ENCODE peak calls at places on chromosomes 11 and 22, in six cellular contexts. One of them, this sample, is unnamed. For H3K36me3, the result is how much of the 10 kb centered on the place peaks cover.

GRCh38 chr11:63915961-63916836 is 765 bp downstream of the RCOR2 start:
- DNase-seq in fibroblast of lung: no peak
- DNase-seq in left ventricle myocardium inferior: peak
- DNase-seq in HCT116: no peak
- DNase-seq in IMR-90: no peak
- DNase-seq in esophagus muscularis mucosa: no peak
- DNase-seq in this sample: no peak

GRCh38 chr11:44564653-44565007 is 833 bp upstream of the CD82 start:
- DNase-seq in fibroblast of lung: peak
- DNase-seq in left ventricle myocardium inferior: peak
- DNase-seq in HCT116: no peak
- DNase-seq in IMR-90: peak
- DNase-seq in esophagus muscularis mucosa: peak
- DNase-seq in this sample: peak

GRCh38 chr11:43802509-43802908 is 78.1 kb upstream of the ALKBH3 start:
- DNase-seq in fibroblast of lung: no peak
- DNase-seq in left ventricle myocardium inferior: no peak
- DNase-seq in HCT116: no peak
- DNase-seq in IMR-90: peak
- DNase-seq in esophagus muscularis mucosa: no peak
- DNase-seq in this sample: no peak

GRCh38 chr22:21605887-21606564 is 23.8 kb downstream of the YDJC start:
- DNase-seq in fibroblast of lung: no peak
- DNase-seq in left ventricle myocardium inferior: no peak
- DNase-seq in HCT116: no peak
- DNase-seq in IMR-90: no peak
- DNase-seq in esophagus muscularis mucosa: no peak
- DNase-seq in this sample: no peak

GRCh38 chr22:49097966-49098365 is 729.7 kb downstream of the BRD1 start:
- DNase-seq in fibroblast of lung: no peak
- DNase-seq in left ventricle myocardium inferior: no peak
- DNase-seq in HCT116: no peak
- DNase-seq in IMR-90: no peak
- DNase-seq in esophagus muscularis mucosa: no peak
- DNase-seq in this sample: no peak

GRCh38 chr11:67671211-67671520 is 3.3 kb downstream of the ALDH3B2 start:
- DNase-seq in fibroblast of lung: no peak
- DNase-seq in left ventricle myocardium inferior: no peak
- DNase-seq in HCT116: no peak
- DNase-seq in IMR-90: no peak
- DNase-seq in esophagus muscularis mucosa: no peak
- DNase-seq in this sample: no peak

GRCh38 chr11:107293677-107294344 is 163.8 kb downstream of the CWF19L2 start:
- DNase-seq in fibroblast of lung: peak
- DNase-seq in left ventricle myocardium inferior: no peak
- DNase-seq in HCT116: no peak
- DNase-seq in IMR-90: no peak
- DNase-seq in esophagus muscularis mucosa: no peak
- DNase-seq in this sample: no peak

GRCh38 chr22:41661088-41661487 is 27.6 kb downstream of the SNU13 start:
- DNase-seq in fibroblast of lung: no peak
- DNase-seq in left ventricle myocardium inferior: no peak
- DNase-seq in HCT116: no peak
- DNase-seq in IMR-90: peak
- DNase-seq in esophagus muscularis mucosa: no peak
- DNase-seq in this sample: no peak

GRCh38 chr11:34208266-34209135 is 103.1 kb downstream of the NAT10 start:
- DNase-seq in fibroblast of lung: peak
- DNase-seq in left ventricle myocardium inferior: no peak
- DNase-seq in HCT116: no peak
- DNase-seq in IMR-90: peak
- DNase-seq in esophagus muscularis mucosa: no peak
- DNase-seq in this sample: no peak

GRCh38 chr11:22976146-22976545 is 115.9 kb upstream of the CCDC179 start:
- DNase-seq in fibroblast of lung: peak
- DNase-seq in left ventricle myocardium inferior: no peak
- DNase-seq in HCT116: no peak
- DNase-seq in IMR-90: peak
- DNase-seq in esophagus muscularis mucosa: no peak
- DNase-seq in this sample: peak

GRCh38 chr11:92204731-92205130 is 19.9 kb upstream of the FAT3 start:
- DNase-seq in fibroblast of lung: peak
- DNase-seq in left ventricle myocardium inferior: no peak
- DNase-seq in HCT116: no peak
- DNase-seq in IMR-90: no peak
- DNase-seq in esophagus muscularis mucosa: no peak
- DNase-seq in this sample: no peak

GRCh38 chr11:104968856-104969776 is 742 bp upstream of the CASP4 start:
- DNase-seq in fibroblast of lung: peak
- DNase-seq in left ventricle myocardium inferior: peak
- DNase-seq in HCT116: no peak
- DNase-seq in IMR-90: peak
- DNase-seq in esophagus muscularis mucosa: no peak
- DNase-seq in this sample: peak

GRCh38 chr22:22110548-22111266 is 128.1 kb upstream of the TOP3B start:
- DNase-seq in fibroblast of lung: peak
- DNase-seq in left ventricle myocardium inferior: no peak
- DNase-seq in HCT116: peak
- DNase-seq in IMR-90: peak
- DNase-seq in esophagus muscularis mucosa: no peak
- DNase-seq in this sample: peak

GRCh38 chr11:69461272-69461962 is 20.0 kb upstream of the LINC01488 start:
- DNase-seq in fibroblast of lung: no peak
- DNase-seq in left ventricle myocardium inferior: peak
- DNase-seq in HCT116: no peak
- DNase-seq in IMR-90: no peak
- DNase-seq in esophagus muscularis mucosa: no peak
- DNase-seq in this sample: no peak

GRCh38 chr11:62370743-62371440 is 33.6 kb downstream of the ASRGL1 start:
- DNase-seq in fibroblast of lung: no peak
- DNase-seq in left ventricle myocardium inferior: no peak
- DNase-seq in HCT116: no peak
- DNase-seq in IMR-90: no peak
- DNase-seq in esophagus muscularis mucosa: no peak
- DNase-seq in this sample: peak

GRCh38 chr11:70247042-70247709 is 23.3 kb upstream of the PPFIA1 start:
- DNase-seq in fibroblast of lung: peak
- DNase-seq in left ventricle myocardium inferior: no peak
- DNase-seq in HCT116: no peak
- DNase-seq in IMR-90: peak
- DNase-seq in esophagus muscularis mucosa: no peak
- DNase-seq in this sample: no peak

GRCh38 chr11:16791494-16791961 is 53.1 kb downstream of the C11orf58 start:
- DNase-seq in fibroblast of lung: peak
- DNase-seq in left ventricle myocardium inferior: no peak
- DNase-seq in HCT116: peak
- DNase-seq in IMR-90: peak
- DNase-seq in esophagus muscularis mucosa: no peak
- DNase-seq in this sample: no peak

GRCh38 chr11:73236879-73237278 is 18.8 kb downstream of the P2RY2 start:
- DNase-seq in fibroblast of lung: no peak
- DNase-seq in left ventricle myocardium inferior: peak
- DNase-seq in HCT116: peak
- DNase-seq in IMR-90: peak
- DNase-seq in esophagus muscularis mucosa: no peak
- DNase-seq in this sample: peak

GRCh38 chr11:9250139-9250582 is 15.0 kb downstream of the DENND5A start:
- DNase-seq in fibroblast of lung: peak
- DNase-seq in left ventricle myocardium inferior: no peak
- DNase-seq in HCT116: no peak
- DNase-seq in IMR-90: no peak
- DNase-seq in esophagus muscularis mucosa: no peak
- DNase-seq in this sample: no peak

GRCh38 chr22:36331306-36331911 is 56.4 kb downstream of the MYH9 start:
- DNase-seq in fibroblast of lung: peak
- DNase-seq in left ventricle myocardium inferior: peak
- DNase-seq in HCT116: peak
- DNase-seq in IMR-90: peak
- DNase-seq in esophagus muscularis mucosa: peak
- DNase-seq in this sample: peak

GRCh38 chr11:65591939-65592814 is 3.4 kb downstream of the KCNK7 start:
- DNase-seq in fibroblast of lung: peak
- DNase-seq in left ventricle myocardium inferior: peak
- DNase-seq in HCT116: no peak
- DNase-seq in IMR-90: peak
- DNase-seq in esophagus muscularis mucosa: no peak
- DNase-seq in this sample: peak
- H3K27ac ChIP-seq in fibroblast of lung: no peak
- H3K27ac ChIP-seq in left ventricle myocardium inferior: peak
- H3K27ac ChIP-seq in HCT116: no peak
- H3K27ac ChIP-seq in IMR-90: no peak
- H3K27ac ChIP-seq in esophagus muscularis mucosa: peak
- H3K27ac ChIP-seq in this sample: peak

DNA sequence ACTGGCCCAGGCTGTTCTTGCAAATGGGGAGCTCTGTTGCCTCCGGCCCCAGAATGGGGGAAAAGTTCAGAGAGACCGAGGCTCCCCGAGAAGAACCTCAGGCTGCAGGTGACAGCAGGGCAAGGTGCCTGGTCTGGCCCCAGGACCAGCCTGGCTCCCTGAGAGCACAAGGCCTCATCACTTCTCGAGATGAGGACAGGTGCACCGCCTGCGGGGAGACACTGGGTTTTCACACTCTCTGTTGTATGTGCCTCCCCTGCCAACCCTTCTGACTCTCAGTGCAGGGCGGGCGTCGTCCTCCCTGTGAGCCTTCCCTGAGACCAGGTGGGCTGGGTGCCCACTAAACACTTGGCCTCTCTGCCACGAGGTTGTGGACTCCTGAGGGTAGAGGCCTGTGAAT is 102.2 kb downstream of the BCR start:
- DNase-seq in fibroblast of lung: no peak
- DNase-seq in left ventricle myocardium inferior: no peak
- DNase-seq in HCT116: no peak
- DNase-seq in IMR-90: no peak
- DNase-seq in esophagus muscularis mucosa: no peak
- DNase-seq in this sample: no peak
- H3K36me3 ChIP-seq in fibroblast of lung: under half
- H3K36me3 ChIP-seq in left ventricle myocardium inferior: under half
- H3K36me3 ChIP-seq in HCT116: under half
- H3K36me3 ChIP-seq in IMR-90: under half
- H3K36me3 ChIP-seq in esophagus muscularis mucosa: half or more
- H3K36me3 ChIP-seq in this sample: under half

DNA sequence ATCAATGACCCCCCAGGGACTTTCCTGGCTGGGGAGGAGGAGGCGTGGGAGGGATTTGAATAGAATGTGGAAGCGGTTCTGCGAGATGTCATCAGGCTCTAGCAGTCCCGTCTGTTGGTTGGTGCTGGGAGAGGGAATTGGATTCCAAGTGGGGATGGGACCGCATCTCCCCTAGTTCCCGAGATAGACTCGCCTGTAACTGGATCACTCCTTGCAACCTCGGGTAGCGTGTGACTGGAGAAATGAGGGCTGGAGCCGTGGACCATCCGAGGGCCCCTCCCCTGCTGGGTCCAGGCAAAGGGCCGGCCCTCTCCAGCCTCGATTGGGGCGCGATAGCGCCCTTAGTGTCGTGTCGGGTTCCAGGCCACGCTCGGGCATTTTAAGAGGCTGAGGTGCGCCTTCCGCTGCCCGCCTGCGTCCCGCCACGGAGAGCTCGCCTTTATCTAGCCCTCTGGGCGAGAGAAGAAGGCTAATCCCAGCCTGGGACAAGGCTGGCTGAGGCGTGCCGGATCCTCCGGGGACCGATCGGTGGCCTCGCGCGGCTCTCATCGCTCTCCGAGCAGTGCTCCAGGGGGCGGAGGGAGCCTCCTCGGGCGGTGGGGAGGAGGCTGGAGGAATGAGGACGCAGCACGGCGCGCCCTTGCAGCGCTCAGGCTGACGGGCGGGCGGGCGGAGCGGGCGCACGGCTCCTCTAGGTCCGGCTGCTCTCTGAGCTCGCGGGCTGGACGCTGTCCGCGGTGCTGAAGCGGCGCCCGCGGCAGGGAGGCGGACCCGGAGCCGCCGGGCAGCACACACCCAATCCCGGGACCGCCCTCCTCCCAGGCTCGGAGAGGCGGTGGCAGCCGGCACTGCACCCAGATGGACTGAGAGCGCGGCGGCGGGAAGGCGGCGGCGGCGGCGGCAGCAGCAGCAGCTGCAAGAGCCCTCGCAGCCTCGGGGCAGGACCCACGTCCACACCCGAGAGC is 107.8 kb downstream of the OSBP2 start:
- DNase-seq in fibroblast of lung: peak
- DNase-seq in left ventricle myocardium inferior: peak
- DNase-seq in HCT116: peak
- DNase-seq in IMR-90: peak
- DNase-seq in esophagus muscularis mucosa: no peak
- DNase-seq in this sample: peak
- H3K4me3 ChIP-seq in fibroblast of lung: peak
- H3K4me3 ChIP-seq in left ventricle myocardium inferior: peak
- H3K4me3 ChIP-seq in HCT116: peak
- H3K4me3 ChIP-seq in IMR-90: peak
- H3K4me3 ChIP-seq in esophagus muscularis mucosa: peak
- H3K4me3 ChIP-seq in this sample: no peak

GRCh38 chr11:131943296-131943695 is 572.9 kb downstream of the NTM start:
- DNase-seq in fibroblast of lung: no peak
- DNase-seq in left ventricle myocardium inferior: no peak
- DNase-seq in HCT116: no peak
- DNase-seq in IMR-90: no peak
- DNase-seq in esophagus muscularis mucosa: no peak
- DNase-seq in this sample: peak
- H3K27ac ChIP-seq in fibroblast of lung: no peak
- H3K27ac ChIP-seq in left ventricle myocardium inferior: no peak
- H3K27ac ChIP-seq in HCT116: no peak
- H3K27ac ChIP-seq in IMR-90: no peak
- H3K27ac ChIP-seq in esophagus muscularis mucosa: no peak
- H3K27ac ChIP-seq in this sample: no peak

This sample was measured in body of pancreas.